ENCODE peak calls at places on chromosomes 12 and 14, in five cellular contexts. D is SK-N-SH, W is body of pancreas, T is fibroblast of the aortic adventitia, Y is AG09309. I is an unnamed sample.

GRCh38 chr14:59292921-59293605 is 104.6 kb downstream of the DAAM1 start:
- DNase-seq in W (no peak), Y (no peak), D (no peak), T (no peak), I (no peak)

GRCh38 chr14:83217492-83217891 is 1683.8 kb upstream of the SEL1L start:
- DNase-seq in W (no peak), D (no peak), Y (no peak), T (peak), I (no peak)

GRCh38 chr12:28130625-28131598 is 59.3 kb upstream of the CCDC91 start:
- DNase-seq in W (no peak), T (peak), Y (peak), D (no peak), I (peak)

GRCh38 chr12:51636581-51636980 is 45.5 kb downstream of the SCN8A start:
- DNase-seq in T (peak), D (no peak), Y (peak), W (no peak), I (no peak)

GRCh38 chr14:71497645-71498086 is 434.6 kb upstream of the RGS6 start:
- DNase-seq in D (no peak), W (no peak), T (peak), Y (no peak), I (no peak)

GRCh38 chr14:20632831-20633771 is 8.4 kb downstream of the OR6S1 start:
- DNase-seq in Y (no peak), W (peak), D (peak), T (peak), I (peak)

GRCh38 chr12:67415473-67415872 is 146.3 kb downstream of the CAND1 start:
- DNase-seq in D (peak), W (no peak), Y (peak), T (peak), I (no peak)

GRCh38 chr14:69648480-69649414 is 37.4 kb downstream of the SUSD6 start:
- DNase-seq in Y (no peak), W (no peak), D (no peak), T (peak), I (peak)

GRCh38 chr14:25121342-25122129 is 71.6 kb upstream of the STXBP6 start:
- DNase-seq in W (no peak), D (no peak), Y (peak), T (peak), I (peak)

GRCh38 chr12:122880155-122880605 is 15.7 kb downstream of the VPS37B start:
- DNase-seq in Y (no peak), D (no peak), T (peak), W (no peak), I (no peak)

GRCh38 chr12:130249376-130249775 is 87.1 kb downstream of the FZD10 start:
- DNase-seq in Y (no peak), D (no peak), W (no peak), T (no peak), I (no peak)

GRCh38 chr14:61098711-61099110 is 117.7 kb downstream of the SLC38A6 start:
- DNase-seq in W (no peak), T (no peak), Y (no peak), D (no peak), I (no peak)

GRCh38 chr14:23121401-23121800 is 2.3 kb upstream of the CEBPE start:
- DNase-seq in Y (peak), W (peak), D (no peak), T (peak), I (no peak)

GRCh38 chr14:59097681-59098080 is 90.8 kb upstream of the DAAM1 start:
- DNase-seq in W (no peak), T (peak), Y (no peak), D (no peak), I (no peak)

GRCh38 chr12:62955678-62956077 is 20.7 kb upstream of the PPM1H start:
- DNase-seq in Y (no peak), W (no peak), T (no peak), D (no peak), I (no peak)

GRCh38 chr14:68195126-68195525 is 375.5 kb downstream of the RAD51B start:
- DNase-seq in W (no peak), D (no peak), Y (no peak), T (no peak), I (no peak)

GRCh38 chr14:74251546-74252030 is 12.3 kb downstream of the VSX2 start:
- DNase-seq in D (peak), T (peak), Y (peak), W (peak), I (peak)
- H3K4me3 ChIP-seq in D (peak), T (peak), Y (peak), W (no peak), I (no peak)

DNA sequence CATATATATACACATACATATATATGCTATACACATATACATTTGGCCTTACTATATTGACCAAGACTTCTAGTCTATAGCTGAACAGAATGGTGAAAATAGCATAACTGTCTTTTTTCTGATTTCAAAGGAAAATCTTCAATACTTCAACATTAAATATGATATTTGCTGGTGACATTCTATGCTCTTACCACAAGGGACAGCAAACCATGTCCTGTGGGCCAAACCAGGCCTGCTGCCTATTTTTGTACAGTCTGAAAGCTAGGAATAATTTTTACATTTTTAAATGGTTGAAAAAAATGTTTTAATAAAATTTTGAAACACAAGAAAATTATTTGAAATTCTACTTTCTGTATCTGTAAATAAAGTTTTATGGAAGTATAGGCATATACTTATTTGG is 63.6 kb downstream of the EML5 start:
- DNase-seq in T (no peak), Y (no peak), W (no peak), D (peak), I (no peak)
- TF ChIP-seq CTCF in T (peak), Y (peak), W (no peak), D (peak), I (peak)

DNA sequence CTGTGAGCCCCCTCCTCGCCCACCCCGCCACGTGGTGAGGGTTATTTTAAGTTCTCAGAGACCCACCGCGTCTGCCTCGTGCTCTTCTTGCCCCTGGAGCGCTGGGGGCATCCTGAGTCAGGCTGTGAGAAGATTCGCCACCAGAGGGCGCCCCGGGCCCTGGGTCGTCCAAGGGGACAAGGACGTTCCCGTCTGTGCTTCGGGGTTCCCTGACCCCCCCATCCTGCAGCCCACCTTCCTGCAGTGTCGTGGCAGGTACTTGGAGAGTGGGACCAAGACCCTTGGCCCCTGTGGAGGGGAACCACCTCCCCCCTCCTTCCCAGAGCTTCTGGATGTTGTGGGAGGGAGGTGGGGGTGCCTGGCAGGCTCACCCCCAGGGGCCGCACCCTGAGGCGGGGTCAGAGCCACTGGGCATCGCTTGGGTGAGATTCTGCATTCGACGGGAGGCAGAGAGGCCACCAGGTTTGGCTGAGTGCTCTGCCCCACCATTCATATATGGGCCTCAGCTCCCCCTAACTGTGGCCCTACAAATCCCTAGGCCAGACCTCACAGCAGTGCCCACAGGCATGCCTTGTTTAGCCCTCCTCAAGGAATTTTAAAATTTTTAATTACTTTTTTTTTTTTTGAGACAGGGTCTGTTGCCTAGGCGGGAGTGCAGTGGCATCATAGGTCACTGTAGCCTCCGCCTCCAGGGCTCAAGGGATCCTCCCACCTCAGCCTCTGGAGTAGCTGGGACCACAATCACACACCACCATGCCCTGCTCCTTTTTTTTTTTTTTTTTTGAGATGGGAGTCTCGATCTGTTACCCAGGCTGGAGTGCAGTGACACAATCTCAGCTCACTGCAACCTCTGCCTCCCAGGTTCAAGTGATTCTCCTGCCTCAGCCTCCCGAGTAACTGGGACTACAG is 17.0 kb downstream of the RHOF start:
- DNase-seq in Y (no peak), W (peak), T (peak), D (peak), I (no peak)
- H3K4me3 ChIP-seq in Y (no peak), W (no peak), T (no peak), D (no peak), I (no peak)

DNA sequence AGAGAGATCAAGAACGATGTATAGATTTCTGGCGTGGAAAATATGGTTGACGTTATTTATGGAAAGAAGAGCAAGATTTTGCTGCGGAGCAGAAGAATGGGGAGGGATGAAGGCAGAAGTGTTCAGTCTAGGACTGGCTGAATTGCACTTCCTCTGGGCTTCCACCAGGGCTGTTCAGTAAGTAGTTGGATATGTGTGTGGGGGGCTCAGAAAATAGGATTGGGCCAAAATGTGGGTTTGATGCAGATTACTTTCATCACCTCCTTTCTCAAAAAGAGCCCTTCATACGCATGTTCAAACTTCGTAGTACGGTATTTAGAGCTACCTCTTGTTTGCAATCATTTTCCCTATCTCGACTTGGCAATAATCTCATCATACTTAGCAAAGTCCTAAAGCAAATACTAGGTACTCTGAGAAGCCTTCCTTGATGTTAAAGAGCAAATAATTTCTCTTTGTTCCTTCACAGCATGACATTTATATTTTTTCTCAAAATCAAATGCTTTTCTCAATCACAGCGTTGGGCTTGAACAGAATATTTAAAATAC is 349.4 kb downstream of the NELL2 start:
- DNase-seq in D (no peak), T (no peak), W (no peak), Y (no peak), I (no peak)
- TF ChIP-seq CTCF in D (no peak), T (no peak), W (no peak), Y (no peak), I (no peak)